ENCODE peak calls at places on chromosomes 4 and X, in six cellular contexts. W, P, B, V, E and G are unnamed samples.

GRCh38 chrX:110734894-110735541 is 60.6 kb downstream of the CHRDL1 start:
- DNase-seq in V (no peak), P (no peak), B (no peak), W (peak; percentile 95), E (no peak), G (no peak)

GRCh38 chr4:165532976-165533375 is 154.2 kb downstream of the CPE start:
- DNase-seq in P (no peak), E (no peak), B (no peak), W (no peak), V (no peak), G (no peak)

GRCh38 chr4:26252349-26252748 is 68.5 kb upstream of the RBPJ start:
- DNase-seq in P (no peak), B (no peak), V (no peak), W (peak; percentile 82), E (no peak), G (no peak)

GRCh38 chrX:30576881-30577280 is 685 bp downstream of the TASL start:
- DNase-seq in P (no peak), W (no peak), E (no peak), V (no peak), B (no peak), G (no peak)

GRCh38 chr4:2961411-2962098 is 1.7 kb downstream of the NOP14 start:
- DNase-seq in V (peak; percentile 23), B (no peak), P (no peak), W (no peak), E (no peak), G (peak; percentile 83)

GRCh38 chrX:13428055-13428786 is 108.4 kb upstream of the ATXN3L start:
- DNase-seq in E (no peak), B (no peak), W (peak; percentile 77), P (no peak), V (no peak), G (no peak)

GRCh38 chr4:123876640-123877039 is 480.0 kb downstream of the SPRY1 start:
- DNase-seq in E (no peak), B (no peak), W (no peak), P (no peak), V (no peak), G (no peak)

GRCh38 chrX:25049347-25049746 is 33.6 kb upstream of the ARX start:
- DNase-seq in W (peak; percentile 36), B (peak; percentile 14), P (no peak), V (no peak), E (no peak), G (no peak)

GRCh38 chrX:56802921-56803848 is 74.1 kb downstream of the NBDY start:
- DNase-seq in P (peak; percentile 61), E (peak; percentile 83), B (peak; percentile 79), V (peak; percentile 48), W (peak; percentile 83), G (peak; percentile 93)

GRCh38 chr4:8189551-8190466 is 9.3 kb upstream of the SH3TC1 start:
- DNase-seq in E (no peak), W (no peak), V (no peak), B (no peak), P (no peak), G (no peak)

GRCh38 chr4:145694929-145695328 is 15.0 kb downstream of the C4orf51 start:
- DNase-seq in W (no peak), E (no peak), B (no peak), V (no peak), P (no peak), G (no peak)

GRCh38 chrX:51144828-51145442 is 187.7 kb upstream of the NUDT10 start:
- DNase-seq in W (peak; percentile 31), B (peak; percentile 21), E (no peak), P (peak; percentile 3), V (peak; percentile 45), G (no peak)

GRCh38 chr4:174365018-174365587 is 81.4 kb downstream of the CEP44 start:
- DNase-seq in P (no peak), V (peak; percentile 35), E (no peak), W (peak; percentile 48), B (peak; percentile 30), G (no peak)

GRCh38 chr4:173494013-173494970 is 35.7 kb downstream of the HAND2 start:
- DNase-seq in W (peak; percentile 44), V (no peak), E (peak; percentile 71), P (peak; percentile 35), B (peak; percentile 34), G (no peak)

GRCh38 chrX:52082578-52082977 is 13.6 kb upstream of the MAGED4B start:
- DNase-seq in P (no peak), V (no peak), B (no peak), E (no peak), W (peak; percentile 82), G (no peak)

GRCh38 chr4:185127021-185127925 is 15.8 kb upstream of the SLC25A4 start:
- DNase-seq in B (no peak), P (peak; percentile 9), V (no peak), E (no peak), W (no peak), G (no peak)

GRCh38 chr4:163620738-163621137 is 126.2 kb downstream of the TMA16 start:
- DNase-seq in P (no peak), W (no peak), E (no peak), B (no peak), V (no peak), G (no peak)

GRCh38 chr4:83010522-83011318 is at the start of gene LIN54:
- DNase-seq in W (peak; percentile 70), B (peak; percentile 88), V (peak; percentile 58), E (peak; percentile 88), P (peak; percentile 76), G (peak; percentile 74)

GRCh38 chr4:4714330-4714729 is 145.1 kb upstream of the MSX1 start:
- DNase-seq in P (no peak), W (peak; percentile 59), V (no peak), B (no peak), E (no peak), G (no peak)

GRCh38 chr4:137531951-137532868 is at the start of gene PCDH18:
- DNase-seq in E (peak; percentile 74), P (peak; percentile 58), V (peak; percentile 92), W (peak; percentile 82), B (peak; percentile 1), G (peak; percentile 90)

GRCh38 chrX:40008841-40009461 is 88.8 kb downstream of the BCOR start:
- DNase-seq in W (peak; percentile 57), B (no peak), V (no peak), P (no peak), E (peak; percentile 29), G (no peak)

GRCh38 chr4:65538571-65538970 is 131.7 kb downstream of the EPHA5 start:
- DNase-seq in E (no peak), V (no peak), P (no peak), B (no peak), W (peak; percentile 82), G (no peak)

GRCh38 chrX:43644124-43644701 is 11.9 kb upstream of the MAOA start:
- DNase-seq in W (peak; percentile 87), B (no peak), V (no peak), E (no peak), P (no peak), G (no peak)

GRCh38 chr4:113141901-113142346 is 92.5 kb downstream of the ANK2 start:
- DNase-seq in V (no peak), B (no peak), E (no peak), W (peak; percentile 68), P (no peak), G (no peak)

GRCh38 chr4:108796173-108796572 is 33.3 kb upstream of the ETNPPL start:
- DNase-seq in B (no peak), P (no peak), V (no peak), W (no peak), E (no peak), G (no peak)

GRCh38 chr4:124139044-124139443 is 573.5 kb downstream of the ANKRD50 start:
- DNase-seq in P (no peak), B (no peak), V (no peak), W (no peak), E (no peak), G (no peak)

GRCh38 chrX:84907324-84907946 is 96.2 kb upstream of the APOOL start:
- DNase-seq in W (no peak), E (no peak), B (no peak), P (no peak), V (no peak), G (no peak)

GRCh38 chr4:538542-539142 is 37.5 kb downstream of the TMEM271 start:
- DNase-seq in V (no peak), B (no peak), E (no peak), P (no peak), W (no peak), G (no peak)

GRCh38 chr4:172648471-172648870 is 520.1 kb upstream of the GALNT7 start:
- DNase-seq in E (no peak), P (no peak), W (no peak), B (no peak), V (no peak), G (no peak)

GRCh38 chr4:113835005-113835404 is 73.5 kb upstream of the CAMK2D start:
- DNase-seq in W (peak; percentile 45), B (no peak), P (no peak), V (no peak), E (no peak), G (no peak)

GRCh38 chr4:156968479-156968984 is 3.1 kb downstream of the PDGFC start:
- DNase-seq in W (peak; percentile 84), B (no peak), E (peak; percentile 70), V (peak; percentile 54), P (no peak), G (peak; percentile 73)

GRCh38 chr4:15336410-15337184 is 91.2 kb upstream of the C1QTNF7 start:
- DNase-seq in B (no peak), E (no peak), W (peak; percentile 78), P (no peak), V (no peak), G (no peak)

GRCh38 chrX:80511969-80512760 is 91.9 kb downstream of the TENT5D start:
- DNase-seq in P (no peak), E (no peak), B (no peak), V (no peak), W (peak; percentile 1), G (no peak)

GRCh38 chrX:112259375-112259774 is 176.8 kb upstream of the TRPC5 start:
- DNase-seq in V (no peak), W (no peak), B (no peak), P (no peak), E (no peak), G (no peak)